ENCODE peak calls at places on chromosomes 3 and 15, in six cellular contexts. Z is endothelial cell of umbilical vein, F is GM06990, I is HCT116, G is fibroblast of pulmonary artery, P is heart left ventricle. W is an unnamed sample.
A peak's percentile ranks its signal among the peaks of the same experiment; 100 is the strongest.

GRCh38 chr3:55746808-55747413 is 259.8 kb upstream of the WNT5A start:
- DNase-seq in Z (peak; percentile 6), F (no peak), I (no peak), G (peak; percentile 40), P (no peak), W (no peak)

GRCh38 chr3:50620846-50621245 is 3.9 kb downstream of the MAPKAPK3 start:
- DNase-seq in Z (no peak), F (no peak), I (no peak), G (no peak), P (no peak), W (no peak)

GRCh38 chr15:62730825-62731224 is 311.7 kb upstream of the TPM1 start:
- DNase-seq in Z (no peak), F (no peak), I (no peak), G (no peak), P (no peak), W (no peak)

GRCh38 chr3:140529096-140529495 is 148.8 kb upstream of the TRIM42 start:
- DNase-seq in Z (no peak), F (no peak), I (no peak), G (no peak), P (no peak), W (no peak)

GRCh38 chr15:51289290-51289689 is 49.1 kb downstream of the CYP19A1 start:
- DNase-seq in Z (no peak), F (no peak), I (no peak), G (no peak), P (no peak), W (no peak)

GRCh38 chr3:36957862-36958686 is 13.2 kb upstream of the TRANK1 start:
- DNase-seq in Z (peak; percentile 19), F (no peak), I (no peak), G (peak; percentile 61), P (no peak), W (no peak)

GRCh38 chr15:90201150-90201943 is at the start of gene SEMA4B:
- DNase-seq in Z (peak; percentile 53), F (peak; percentile 78), I (no peak), G (peak; percentile 35), P (peak; percentile 89), W (peak; percentile 84)

GRCh38 chr15:71512281-71513016 is 297.9 kb upstream of the NR2E3 start:
- DNase-seq in Z (no peak), F (no peak), I (no peak), G (no peak), P (no peak), W (no peak)

GRCh38 chr3:10213156-10213792 is 35.0 kb upstream of the TATDN2 start:
- DNase-seq in Z (no peak), F (peak; percentile 49), I (no peak), G (no peak), P (no peak), W (no peak)

GRCh38 chr15:33043636-33044035 is 150.9 kb downstream of the FMN1 start:
- DNase-seq in Z (no peak), F (no peak), I (no peak), G (no peak), P (no peak), W (no peak)

GRCh38 chr15:58562135-58562534 is 130.3 kb downstream of the LIPC start:
- DNase-seq in Z (no peak), F (no peak), I (no peak), G (no peak), P (no peak), W (no peak)

GRCh38 chr3:72274511-72275295 is 489.8 kb upstream of the PROK2 start:
- DNase-seq in Z (no peak), F (no peak), I (no peak), G (peak; percentile 85), P (no peak), W (no peak)

GRCh38 chr3:165820685-165821123 is 16.5 kb downstream of the BCHE start:
- DNase-seq in Z (peak; percentile 15), F (peak; percentile 65), I (no peak), G (no peak), P (no peak), W (no peak)

GRCh38 chr3:37945803-37946530 is 44.6 kb upstream of the VILL start:
- DNase-seq in Z (peak; percentile 87), F (no peak), I (peak; percentile 67), G (peak; percentile 81), P (no peak), W (peak; percentile 80)

GRCh38 chr3:188234172-188234571 is 80.2 kb downstream of the LPP start:
- DNase-seq in Z (no peak), F (no peak), I (no peak), G (no peak), P (no peak), W (no peak)

GRCh38 chr15:44536962-44537727 is at the start of gene EIF3J:
- DNase-seq in Z (peak; percentile 98), F (peak; percentile 97), I (peak; percentile 89), G (peak; percentile 98), P (peak; percentile 97), W (peak; percentile 91)

GRCh38 chr15:44536298-44536961 is 517 bp upstream of the EIF3J start:
- DNase-seq in Z (peak; percentile 92), F (peak; percentile 86), I (peak; percentile 64), G (no peak), P (peak; percentile 91), W (peak; percentile 82)

GRCh38 chr15:44535092-44535491 is 1.9 kb upstream of the EIF3J start:
- DNase-seq in Z (no peak), F (no peak), I (no peak), G (no peak), P (no peak), W (no peak)

GRCh38 chr15:44535509-44536297 is 1.2 kb upstream of the EIF3J start:
- DNase-seq in Z (no peak), F (peak; percentile 11), I (no peak), G (no peak), P (no peak), W (peak; percentile 19)

GRCh38 chr15:44537728-44538240 is 837 bp downstream of the EIF3J start:
- DNase-seq in Z (no peak), F (no peak), I (no peak), G (peak; percentile 54), P (no peak), W (no peak)
- TF ChIP-seq CTCF in Z (peak; percentile 3), F (no peak), I (no peak), G (no peak), P (no peak), W (no peak)

DNA sequence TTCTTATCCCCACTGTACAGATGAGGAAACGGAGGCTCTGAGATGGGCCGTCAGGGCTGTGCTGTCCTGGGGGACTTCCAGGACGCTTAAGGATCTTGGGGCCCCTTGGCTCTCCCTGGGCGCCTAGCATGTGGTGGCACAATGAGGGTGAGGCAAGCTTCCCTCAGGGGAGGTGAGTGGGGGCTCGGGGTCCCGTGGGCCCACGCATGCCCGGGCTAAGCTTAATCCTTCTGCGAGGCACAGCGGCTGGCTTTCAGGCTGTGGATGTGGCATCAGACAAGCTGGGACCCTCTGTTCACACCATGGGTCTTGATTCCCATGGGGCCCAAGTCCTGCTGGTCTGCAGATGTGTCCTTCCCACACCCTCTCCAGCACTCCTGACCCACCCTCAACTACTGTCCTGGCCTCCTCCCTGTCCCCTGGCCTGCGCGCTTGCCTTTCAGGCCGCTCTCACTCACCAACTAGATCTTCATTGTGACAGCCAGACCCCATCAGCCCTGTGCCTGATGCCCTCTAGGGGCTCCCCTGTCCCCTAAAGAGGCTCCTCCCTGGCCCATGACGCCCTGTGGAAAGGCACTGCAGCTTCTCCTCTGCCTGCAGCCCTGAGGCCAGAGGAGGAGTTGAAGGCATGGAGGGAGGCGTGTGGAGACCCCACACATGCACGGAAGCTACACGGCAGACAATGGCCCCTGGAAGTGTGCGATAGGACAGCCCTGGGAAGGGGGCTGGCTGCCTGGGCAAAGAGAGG is 11.3 kb downstream of the DUSP7 start:
- DNase-seq in Z (no peak), F (no peak), I (no peak), G (no peak), P (no peak), W (no peak)
- TF ChIP-seq CTCF in Z (no peak), F (peak; percentile 16), I (no peak), G (no peak), P (no peak), W (no peak)

GRCh38 chr15:75367406-75367912 is 948 bp downstream of the MAN2C1 start:
- DNase-seq in Z (no peak), F (no peak), I (no peak), G (no peak), P (no peak), W (no peak)
- TF ChIP-seq CTCF in Z (no peak), F (no peak), I (no peak), G (no peak), P (no peak), W (no peak)

GRCh38 chr15:34584996-34585395 is 1.5 kb upstream of the GOLGA8B start:
- DNase-seq in Z (no peak), F (no peak), I (no peak), G (no peak), P (no peak), W (no peak)

GRCh38 chr15:34582461-34583357 is 742 bp downstream of the GOLGA8B start:
- DNase-seq in Z (peak; percentile 42), F (peak; percentile 65), I (peak; percentile 2), G (peak; percentile 14), P (peak; percentile 72), W (peak; percentile 23)

GRCh38 chr15:34583399-34584320 is at the start of gene GOLGA8B:
- DNase-seq in Z (peak; percentile 54), F (peak; percentile 86), I (peak; percentile 38), G (peak; percentile 43), P (peak; percentile 75), W (peak; percentile 45)

GRCh38 chr15:34584321-34584668 is 844 bp upstream of the GOLGA8B start:
- DNase-seq in Z (no peak), F (no peak), I (no peak), G (no peak), P (no peak), W (no peak)

GRCh38 chr15:34588046-34588674 is 4.7 kb upstream of the GOLGA8B start:
- DNase-seq in Z (peak; percentile 74), F (no peak), I (peak; percentile 77), G (peak; percentile 84), P (no peak), W (peak; percentile 26)
- TF ChIP-seq CTCF in Z (peak; percentile 64), F (peak; percentile 73), I (peak; percentile 82), G (peak; percentile 89), P (peak; percentile 74), W (no peak)

GRCh38 chr3:117898722-117899121 is 1135.9 kb downstream of the IGSF11 start:
- DNase-seq in Z (peak; percentile 44), F (no peak), I (peak; percentile 15), G (peak; percentile 25), P (no peak), W (peak; percentile 11)
- TF ChIP-seq CTCF in Z (peak; percentile 56), F (peak; percentile 68), I (peak; percentile 62), G (peak; percentile 55), P (no peak), W (peak; percentile 36)

DNA sequence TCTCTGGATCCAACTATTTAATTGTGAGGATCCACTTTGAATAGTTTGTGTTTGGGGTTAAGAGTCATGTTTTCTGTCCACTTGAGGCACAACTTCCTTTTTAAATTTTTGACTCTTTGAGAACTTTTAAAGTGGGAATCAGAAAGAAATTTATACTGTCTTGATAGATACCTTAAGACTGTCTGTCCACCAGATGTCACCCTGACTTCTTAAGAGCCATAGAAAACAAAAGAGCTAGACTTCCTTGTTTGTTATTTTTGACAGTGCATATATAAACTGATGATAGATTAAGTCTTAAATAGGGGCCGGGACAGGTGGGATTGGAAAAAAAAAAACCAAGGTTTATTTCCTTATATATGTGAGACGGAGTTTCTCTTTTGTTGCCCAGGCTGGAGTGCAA is 52.1 kb upstream of the WDR72 start:
- DNase-seq in Z (no peak), F (no peak), I (peak; percentile 7), G (peak; percentile 10), P (no peak), W (no peak)
- TF ChIP-seq CTCF in Z (no peak), F (peak; percentile 24), I (peak; percentile 28), G (no peak), P (no peak), W (no peak)

W was measured in Calu3.